ENCODE peak calls at places on chromosomes 5 and 9, in four cellular contexts. Z, C, W and P are unnamed samples.

GRCh38 chr5:148799737-148800527 is 26.5 kb upstream of the ADRB2 start:
- DNase-seq in Z (no peak), C (no peak), W (no peak), P (no peak)

GRCh38 chr9:31542384-31543055 is 841.9 kb upstream of the ACO1 start:
- DNase-seq in Z (no peak), C (peak), W (peak), P (peak)

GRCh38 chr5:123421773-123422172 is 1.4 kb downstream of the CEP120 start:
- DNase-seq in Z (no peak), C (no peak), W (no peak), P (no peak)

GRCh38 chr9:125990793-125991220 is 243.6 kb downstream of the PBX3 start:
- DNase-seq in Z (no peak), C (no peak), W (no peak), P (no peak)

GRCh38 chr5:149489605-149490037 is 61.6 kb downstream of the CSNK1A1 start:
- DNase-seq in Z (peak), C (no peak), W (no peak), P (no peak)

GRCh38 chr9:2597483-2597882 is 24.1 kb upstream of the VLDLR start:
- DNase-seq in Z (no peak), C (no peak), W (no peak), P (no peak)

GRCh38 chr9:17987174-17987573 is 408.3 kb downstream of the SH3GL2 start:
- DNase-seq in Z (no peak), C (no peak), W (no peak), P (no peak)

GRCh38 chr9:11893331-11893730 is 799.9 kb upstream of the TYRP1 start:
- DNase-seq in Z (no peak), C (no peak), W (no peak), P (no peak)

GRCh38 chr5:93622240-93622885 is 39.3 kb downstream of the NR2F1 start:
- DNase-seq in Z (no peak), C (peak), W (no peak), P (no peak)

GRCh38 chr5:113119271-113119924 is 142.8 kb downstream of the DCP2 start:
- DNase-seq in Z (no peak), C (no peak), W (no peak), P (no peak)

GRCh38 chr9:18979367-18979766 is 53.6 kb downstream of the SAXO1 start:
- DNase-seq in Z (no peak), C (no peak), W (no peak), P (no peak)

GRCh38 chr5:14829396-14829795 is 42.2 kb downstream of the ANKH start:
- DNase-seq in Z (no peak), C (no peak), W (no peak), P (no peak)

GRCh38 chr9:136682710-136683109 is 4.5 kb downstream of the AGPAT2 start:
- DNase-seq in Z (peak), C (no peak), W (no peak), P (no peak)

GRCh38 chr9:134655591-134656333 is 14.2 kb downstream of the COL5A1 start:
- DNase-seq in Z (no peak), C (no peak), W (no peak), P (no peak)

GRCh38 chr5:1380011-1380817 is 35.3 kb upstream of the CLPTM1L start:
- DNase-seq in Z (peak), C (peak), W (no peak), P (no peak)

DNA sequence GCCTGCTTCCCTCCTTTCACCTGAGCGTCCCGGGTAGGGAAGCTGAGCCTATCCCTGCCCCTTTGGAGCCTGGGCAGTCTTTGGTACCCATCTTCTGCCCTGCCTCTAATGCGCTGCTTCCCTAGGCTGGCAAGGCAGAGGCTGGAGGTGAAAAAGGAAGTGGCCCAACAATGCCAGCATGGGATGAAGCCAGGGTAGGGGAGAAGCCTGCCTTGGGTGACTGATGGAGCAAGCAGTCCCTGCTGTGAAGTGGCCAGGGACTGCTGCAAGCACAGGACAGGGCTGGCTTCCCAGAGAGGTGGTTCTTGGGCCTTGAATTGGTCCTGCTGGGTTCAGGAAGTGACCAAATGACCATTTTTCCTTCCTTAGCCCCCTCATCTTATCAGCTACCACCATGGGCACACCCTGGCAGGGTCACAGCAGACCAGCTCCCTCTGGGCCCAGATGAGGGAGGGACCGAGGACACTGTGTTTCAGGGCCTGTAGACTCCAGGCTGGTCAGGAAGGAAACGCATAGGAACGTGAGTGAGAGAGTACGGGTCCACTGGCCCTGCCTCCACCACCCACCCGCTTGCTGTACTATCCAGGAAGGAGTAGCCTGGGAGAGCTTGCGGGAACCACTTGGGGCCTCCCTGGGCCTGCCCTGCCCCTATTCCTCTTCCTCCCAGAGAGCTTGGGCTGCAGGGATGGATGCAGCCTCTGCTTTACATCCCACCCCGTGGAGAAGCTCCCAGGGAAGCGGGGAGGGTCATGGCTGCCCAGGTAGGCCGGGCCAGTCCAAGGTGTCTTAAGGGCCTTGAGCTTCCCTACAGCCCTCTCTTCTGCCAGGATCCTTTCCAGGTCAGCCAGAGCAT is 102.6 kb downstream of the DAB2IP start:
- DNase-seq in Z (no peak), C (no peak), W (no peak), P (no peak)
- TF ChIP-seq YY1 in Z (no peak), C (no peak), W (no peak), P (no peak)

GRCh38 chr5:24167791-24168190 is 477.0 kb downstream of the CDH10 start:
- DNase-seq in Z (no peak), C (no peak), W (no peak), P (no peak)
- TF ChIP-seq ZNF274 in Z (no peak), C (no peak), W (no peak), P (no peak)

GRCh38 chr5:139131881-139132480 is 66.2 kb downstream of the SIL1 start:
- DNase-seq in Z (no peak), C (no peak), W (no peak), P (no peak)
- TF ChIP-seq SUZ12 in Z (no peak), C (no peak), W (no peak), P (no peak)

GRCh38 chr9:38362912-38363588 is 29.5 kb upstream of the ALDH1B1 start:
- DNase-seq in Z (no peak), C (peak), W (peak), P (peak)
- TF ChIP-seq YY1 in Z (no peak), C (no peak), W (no peak), P (no peak)

GRCh38 chr9:108205276-108205675 is 650.5 kb downstream of the ACTL7B start:
- DNase-seq in Z (no peak), C (no peak), W (no peak), P (no peak)
- TF ChIP-seq ZNF274 in Z (no peak), C (no peak), W (no peak), P (no peak)

GRCh38 chr9:132367613-132368305 is 13.0 kb upstream of the SETX start:
- DNase-seq in Z (no peak), C (no peak), W (no peak), P (no peak)
- TF ChIP-seq SUZ12 in Z (no peak), C (no peak), W (no peak), P (no peak)

DNA sequence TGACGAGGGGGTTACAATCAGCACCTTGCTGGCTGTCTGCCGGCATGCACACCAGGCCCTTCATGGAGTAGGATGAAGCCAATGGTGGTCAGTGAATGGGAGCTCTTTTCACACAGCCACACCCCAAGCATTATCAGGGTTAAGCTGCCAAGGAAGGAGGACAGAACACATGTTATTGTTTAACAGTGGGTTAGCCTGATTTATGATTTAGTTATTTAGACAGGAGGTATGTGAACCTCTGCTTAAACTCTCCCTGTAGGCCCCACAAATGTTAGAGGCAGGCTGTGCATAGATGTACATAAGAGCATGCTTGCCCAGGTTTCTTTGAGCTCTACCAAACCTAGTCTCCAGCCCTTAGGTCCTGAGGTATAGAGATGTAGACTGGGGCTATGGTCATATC is 262.9 kb downstream of the SPOCK1 start:
- DNase-seq in Z (no peak), C (no peak), W (no peak), P (no peak)
- TF ChIP-seq YY1 in Z (no peak), C (no peak), W (no peak), P (no peak)